ENCODE peak calls at places on chromosomes 3 and 15, in nine cellular contexts. W is AG09309, I is BJ, D is lower lobe of right lung, R is endothelial cell, C is body of pancreas, Q is tibial artery, P is mammary epithelial cell, K is tibial nerve. A is an unnamed sample.

GRCh38 chr3:122921791-122922651 is 105.5 kb downstream of the SEMA5B start:
- DNase-seq in K (no peak), D (no peak), R (peak; percentile 53), W (no peak), I (no peak), P (no peak), C (peak; percentile 26), Q (peak; percentile 21), A (no peak)

GRCh38 chr3:86180696-86181095 is 810.3 kb downstream of the VGLL3 start:
- DNase-seq in C (no peak), D (no peak), K (no peak), I (no peak), W (no peak), Q (no peak), P (peak; percentile 1), R (peak; percentile 31), A (no peak)

GRCh38 chr3:30344288-30344687 is 262.1 kb upstream of the TGFBR2 start:
- DNase-seq in I (no peak), R (no peak), K (no peak), C (no peak), P (peak; percentile 25), Q (no peak), D (no peak), W (no peak), A (no peak)

GRCh38 chr3:13515786-13516783 is 32.8 kb upstream of the FBLN2 start:
- DNase-seq in K (no peak), D (no peak), C (no peak), P (no peak), W (no peak), Q (peak; percentile 62), R (no peak), I (no peak), A (peak; percentile 66)

GRCh38 chr3:127450331-127450730 is 140.2 kb downstream of the TPRA1 start:
- DNase-seq in R (no peak), D (peak; percentile 37), C (no peak), I (no peak), P (no peak), Q (peak; percentile 13), K (no peak), W (no peak), A (peak; percentile 26)

GRCh38 chr3:188233320-188233719 is 79.4 kb downstream of the LPP start:
- DNase-seq in P (peak; percentile 21), C (peak; percentile 24), K (no peak), D (no peak), W (no peak), I (no peak), R (no peak), Q (no peak), A (no peak)

GRCh38 chr15:27675571-27675970 is 423.5 kb downstream of the OCA2 start:
- DNase-seq in W (no peak), I (no peak), C (no peak), P (no peak), R (no peak), Q (no peak), K (no peak), D (no peak), A (no peak)

GRCh38 chr3:172047567-172048115 is 8.3 kb downstream of the FNDC3B start:
- DNase-seq in I (no peak), P (no peak), R (no peak), K (no peak), Q (no peak), W (no peak), C (no peak), D (no peak), A (no peak)

GRCh38 chr3:120418866-120419490 is 31.8 kb downstream of the FSTL1 start:
- DNase-seq in C (peak; percentile 66), D (peak; percentile 57), I (no peak), R (peak; percentile 38), Q (no peak), W (no peak), K (no peak), P (peak; percentile 54), A (peak; percentile 44)

GRCh38 chr3:146896711-146897110 is 291.6 kb upstream of the PLSCR5 start:
- DNase-seq in D (no peak), Q (no peak), P (no peak), R (no peak), C (no peak), W (no peak), I (no peak), K (no peak), A (no peak)

GRCh38 chr15:67796196-67796699 is 29.1 kb upstream of the SKOR1 start:
- DNase-seq in I (no peak), Q (no peak), R (no peak), W (no peak), C (no peak), P (no peak), D (no peak), K (no peak), A (no peak)

GRCh38 chr3:78659386-78659987 is 1108.3 kb downstream of the ROBO1 start:
- DNase-seq in Q (no peak), K (no peak), I (no peak), R (peak; percentile 25), W (no peak), C (peak; percentile 48), D (no peak), P (no peak), A (no peak)

GRCh38 chr3:170423001-170423615 is 4.4 kb downstream of the CLDN11 start:
- DNase-seq in C (no peak), P (no peak), R (no peak), K (peak; percentile 44), I (no peak), W (no peak), D (no peak), Q (no peak), A (no peak)

GRCh38 chr3:65732060-65732933 is 306.4 kb downstream of the MAGI1 start:
- DNase-seq in P (peak; percentile 52), D (no peak), I (peak; percentile 22), R (peak; percentile 38), W (peak; percentile 24), K (no peak), C (no peak), Q (no peak), A (no peak)

GRCh38 chr3:7498722-7499121 is 637.8 kb downstream of the GRM7 start:
- DNase-seq in C (no peak), W (no peak), K (no peak), P (no peak), I (no peak), Q (no peak), R (no peak), D (no peak), A (no peak)

DNA sequence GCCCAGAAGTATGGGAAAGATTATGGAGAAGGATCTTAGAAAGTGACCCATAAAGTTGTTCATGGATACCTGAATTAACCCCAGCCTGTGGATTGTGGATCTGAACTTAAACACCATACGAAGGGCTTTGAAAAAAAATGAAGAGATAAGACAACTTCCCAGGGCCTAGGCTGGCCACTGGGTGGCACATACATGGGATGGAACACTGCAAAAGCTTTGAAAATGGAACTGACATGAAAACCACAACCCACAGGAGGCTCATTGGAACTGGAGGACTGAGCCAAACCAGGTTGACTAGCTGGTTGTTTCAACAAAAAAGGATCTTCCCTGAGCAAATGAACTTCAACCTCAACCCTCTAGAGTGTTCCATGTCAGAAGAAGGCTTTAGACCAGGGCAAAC is 34.5 kb downstream of the FMN1 start:
- DNase-seq in R (no peak), Q (no peak), W (no peak), C (no peak), I (no peak), D (no peak), K (no peak), P (no peak), A (no peak)
- TF ChIP-seq CTCF in R (no peak), Q (no peak), W (no peak), C (no peak), I (no peak), D (no peak), K (no peak), P (no peak), A (no peak)

GRCh38 chr3:135499426-135499825 is 466.1 kb upstream of the PPP2R3A start:
- DNase-seq in C (no peak), K (no peak), R (no peak), P (no peak), W (no peak), D (no peak), I (no peak), Q (no peak), A (no peak)

GRCh38 chr3:135500034-135500433 is 465.5 kb upstream of the PPP2R3A start:
- DNase-seq in P (no peak), R (no peak), C (no peak), W (no peak), K (no peak), Q (no peak), D (no peak), I (no peak), A (no peak)

GRCh38 chr3:135503429-135504083 is 462.0 kb upstream of the PPP2R3A start:
- DNase-seq in C (peak; percentile 70), I (peak; percentile 9), P (peak; percentile 40), Q (peak; percentile 24), W (peak; percentile 25), D (peak; percentile 55), K (peak; percentile 28), R (peak; percentile 92), A (peak; percentile 80)

GRCh38 chr3:135504084-135504685 is 461.3 kb upstream of the PPP2R3A start:
- DNase-seq in K (no peak), P (no peak), C (no peak), R (no peak), I (no peak), W (no peak), Q (no peak), D (no peak), A (no peak)
- TF ChIP-seq CTCF in K (no peak), P (no peak), C (no peak), R (no peak), I (no peak), W (no peak), Q (no peak), D (no peak), A (no peak)

GRCh38 chr3:63766261-63766660 is 52.8 kb upstream of the C3orf49 start:
- DNase-seq in R (no peak), I (no peak), Q (no peak), K (no peak), W (no peak), C (no peak), D (no peak), P (no peak), A (no peak)

GRCh38 chr3:63774776-63775175 is 44.3 kb upstream of the C3orf49 start:
- DNase-seq in W (no peak), Q (no peak), P (no peak), D (no peak), R (no peak), C (no peak), I (no peak), K (no peak), A (no peak)

GRCh38 chr3:63763156-63763555 is 55.9 kb upstream of the C3orf49 start:
- DNase-seq in C (no peak), K (no peak), I (peak; percentile 13), Q (no peak), W (no peak), D (no peak), P (peak; percentile 39), R (no peak), A (no peak)

GRCh38 chr3:63768415-63768814 is 50.7 kb upstream of the C3orf49 start:
- DNase-seq in W (no peak), C (no peak), R (no peak), I (no peak), P (no peak), D (no peak), K (no peak), Q (no peak), A (no peak)

GRCh38 chr3:63768888-63769287 is 50.2 kb upstream of the C3orf49 start:
- DNase-seq in P (no peak), W (no peak), R (no peak), I (no peak), C (no peak), Q (no peak), D (no peak), K (no peak), A (no peak)
- TF ChIP-seq CTCF in P (no peak), W (no peak), R (no peak), I (no peak), C (no peak), Q (no peak), D (no peak), K (no peak), A (no peak)

GRCh38 chr3:153625506-153625905 is 463.5 kb downstream of the RAP2B start:
- DNase-seq in Q (no peak), D (no peak), W (no peak), K (no peak), P (no peak), I (no peak), C (no peak), R (no peak), A (no peak)
- TF ChIP-seq CTCF in Q (no peak), D (no peak), W (peak; percentile 26), K (no peak), P (no peak), I (peak; percentile 16), C (no peak), R (no peak), A (no peak)